ENCODE peak calls at places on chromosomes 4 and X, in four cellular contexts. F is fibroblast of lung, S is PC-3, A is NT2/D1. K is an unnamed sample.

GRCh38 chr4:41160010-41160789 is 54.1 kb downstream of the APBB2 start:
- DNase-seq in F (peak), S (peak), A (no peak), K (peak)

GRCh38 chr4:151675366-151676060 is 85.3 kb downstream of the GATB start:
- DNase-seq in F (no peak), S (no peak), A (no peak), K (peak)

GRCh38 chr4:102535398-102536082 is 34.4 kb downstream of the NFKB1 start:
- DNase-seq in F (peak), S (peak), A (no peak), K (peak)

GRCh38 chr4:176875441-176875930 is 82.8 kb upstream of the VEGFC start:
- DNase-seq in F (no peak), S (no peak), A (no peak), K (no peak)

GRCh38 chrX:16712116-16712824 is at the start of gene CTPS2:
- DNase-seq in F (peak), S (peak), A (no peak), K (peak)

GRCh38 chr4:1717129-1718094 is 3.7 kb downstream of the TMEM129 start:
- DNase-seq in F (no peak), S (no peak), A (no peak), K (no peak)

GRCh38 chr4:33878710-33879109 is 2365.6 kb downstream of the ARAP2 start:
- DNase-seq in F (no peak), S (no peak), A (no peak), K (no peak)

GRCh38 chr4:78829296-78829695 is 53.1 kb downstream of the BMP2K start:
- DNase-seq in F (peak), S (no peak), A (no peak), K (no peak)

GRCh38 chr4:967113-968104 is 6.0 kb downstream of the DGKQ start:
- DNase-seq in F (no peak), S (no peak), A (no peak), K (no peak)

GRCh38 chrX:119647552-119648420 is 41.6 kb upstream of the NKRF start:
- DNase-seq in F (no peak), S (no peak), A (no peak), K (no peak)

GRCh38 chr4:3366893-3367775 is 74.3 kb downstream of the RGS12 start:
- DNase-seq in F (no peak), S (no peak), A (no peak), K (no peak)

GRCh38 chr4:41204400-41204978 is 9.9 kb downstream of the APBB2 start:
- DNase-seq in F (peak), S (peak), A (no peak), K (peak)

GRCh38 chr4:10584042-10584441 is 100.5 kb downstream of the CLNK start:
- DNase-seq in F (peak), S (peak), A (no peak), K (peak)

GRCh38 chrX:3717742-3718420 is 4.4 kb upstream of the PRKX start:
- DNase-seq in F (peak), S (peak), A (no peak), K (peak)

GRCh38 chr4:168540086-168540864 is 43.4 kb downstream of the PALLD start:
- DNase-seq in F (no peak), S (no peak), A (no peak), K (no peak)

GRCh38 chr4:2800691-2801596 is 8.1 kb downstream of the SH3BP2 start:
- DNase-seq in F (peak), S (no peak), A (no peak), K (no peak)

GRCh38 chr4:72119946-72120345 is 88.1 kb downstream of the NPFFR2 start:
- DNase-seq in F (no peak), S (peak), A (peak), K (no peak)

GRCh38 chr4:177566691-177567090 is 124.5 kb upstream of the AGA start:
- DNase-seq in F (no peak), S (peak), A (no peak), K (no peak)

GRCh38 chrX:104280609-104281008 is 25.9 kb upstream of the ESX1 start:
- DNase-seq in F (no peak), S (no peak), A (no peak), K (no peak)

GRCh38 chr4:98092833-98093439 is 50.3 kb downstream of the STPG2 start:
- DNase-seq in F (peak), S (peak), A (no peak), K (no peak)

GRCh38 chr4:121070274-121070673 is 2.1 kb downstream of the NDNF start:
- DNase-seq in F (no peak), S (no peak), A (no peak), K (no peak)

GRCh38 chr4:158462611-158463010 is 59.1 kb upstream of the RXFP1 start:
- DNase-seq in F (no peak), S (peak), A (no peak), K (peak)

GRCh38 chr4:763922-764321 is 58.3 kb downstream of the PCGF3 start:
- DNase-seq in F (no peak), S (no peak), A (no peak), K (no peak)

GRCh38 chrX:136767104-136767941 is 13.4 kb downstream of the ARHGEF6 start:
- DNase-seq in F (peak), S (peak), A (peak), K (peak)
- H3K9ac ChIP-seq in F (peak), S (peak), A (peak), K (no peak)

DNA sequence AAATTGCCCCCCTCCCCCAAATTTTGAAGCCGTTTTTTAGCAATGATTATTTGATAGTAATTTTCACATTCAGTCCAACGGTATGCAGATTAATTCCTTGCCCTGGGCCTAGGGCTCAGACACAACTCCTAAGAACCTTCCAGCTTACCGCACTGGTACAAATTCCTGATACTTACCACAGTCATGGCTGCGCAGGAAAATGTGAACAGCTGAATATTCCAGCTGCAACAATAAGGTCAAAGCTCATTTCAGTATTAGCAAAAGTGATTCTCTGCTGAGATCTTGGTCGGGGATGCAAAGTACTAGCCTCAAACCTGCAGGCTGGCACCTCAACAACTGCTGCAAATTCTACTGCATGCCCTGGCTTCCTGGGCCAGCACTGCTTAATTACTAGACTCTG is 3.0 kb downstream of the ATP11C start:
- DNase-seq in F (no peak), S (no peak), A (no peak), K (no peak)
- H3K4me3 ChIP-seq in F (no peak), S (peak), A (no peak), K (no peak)

DNA sequence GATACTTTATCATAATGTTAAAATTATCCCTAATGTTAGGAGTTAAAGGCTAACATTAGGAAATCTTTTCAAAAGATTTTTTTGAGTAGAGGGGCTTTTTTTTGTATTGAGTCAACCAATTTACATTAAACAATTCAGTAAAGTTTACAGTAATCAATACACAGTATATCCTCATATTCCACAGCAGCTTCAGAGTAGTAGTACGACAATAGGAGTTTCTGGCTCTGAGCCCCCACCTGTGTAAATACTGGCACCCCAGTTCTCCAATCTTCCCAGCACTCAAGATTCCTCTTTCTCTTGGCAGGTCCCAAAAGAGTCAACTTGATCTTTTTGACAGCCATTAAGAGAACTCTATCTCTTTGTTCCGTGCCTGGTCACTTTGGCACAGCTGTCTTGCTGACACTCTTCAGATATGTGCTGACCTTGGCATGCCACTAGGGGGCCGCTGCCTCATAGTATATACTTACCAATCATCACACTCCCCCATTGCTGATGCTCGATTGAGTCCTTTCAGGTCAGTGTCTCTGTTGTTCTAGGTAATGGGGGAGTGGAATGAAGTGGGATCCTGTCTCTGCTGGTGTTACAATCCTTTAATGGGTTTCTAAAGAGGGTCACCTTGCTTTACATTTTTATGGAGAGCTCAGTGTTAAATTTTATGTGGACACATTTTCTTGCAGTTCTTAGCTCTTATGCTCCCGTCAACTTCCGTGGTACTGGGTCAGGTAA is 19.5 kb upstream of the CCNI start:
- DNase-seq in F (peak), S (peak), A (no peak), K (peak)
- H3K9ac ChIP-seq in F (no peak), S (no peak), A (no peak), K (no peak)

GRCh38 chr4:22597471-22597870 is 81.6 kb upstream of the ADGRA3 start:
- DNase-seq in F (no peak), S (no peak), A (no peak), K (no peak)

GRCh38 chr4:22596384-22596783 is 80.5 kb upstream of the ADGRA3 start:
- DNase-seq in F (peak), S (no peak), A (no peak), K (no peak)

GRCh38 chr4:22593933-22594332 is 78.1 kb upstream of the ADGRA3 start:
- DNase-seq in F (no peak), S (no peak), A (no peak), K (no peak)

DNA sequence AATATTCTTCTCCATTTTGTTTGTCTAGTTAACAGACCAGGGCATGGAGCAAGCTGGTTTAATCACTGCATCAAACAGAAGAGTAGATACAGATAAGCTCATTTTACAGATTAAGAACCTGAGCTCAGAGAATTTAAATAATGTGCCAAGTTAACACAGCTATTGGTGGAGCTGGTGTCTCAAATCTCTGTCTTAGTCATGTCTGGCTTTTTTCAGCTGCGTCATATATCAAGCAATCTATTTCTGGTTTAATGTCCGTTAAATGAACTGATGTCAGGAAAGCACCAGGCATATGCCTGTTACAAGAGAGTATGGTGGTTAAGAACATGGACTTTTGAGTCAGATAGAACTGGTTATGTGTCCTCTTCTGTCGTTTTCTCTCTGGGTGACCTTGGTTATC is 79.8 kb upstream of the ADGRA3 start:
- DNase-seq in F (no peak), S (no peak), A (no peak), K (no peak)
- H3K4me3 ChIP-seq in F (no peak), S (no peak), A (no peak), K (no peak)

GRCh38 chrX:130055103-130055502 is 55.2 kb downstream of the ELF4 start:
- DNase-seq in F (peak), S (no peak), A (no peak), K (no peak)
- H3K9ac ChIP-seq in F (no peak), S (no peak), A (peak), K (no peak)

GRCh38 chr4:145732895-145733880 is 53.2 kb downstream of the C4orf51 start:
- DNase-seq in F (peak), S (peak), A (peak), K (peak)

GRCh38 chr4:145731026-145731425 is 51.1 kb downstream of the C4orf51 start:
- DNase-seq in F (peak), S (peak), A (no peak), K (no peak)

GRCh38 chr4:145734051-145734450 is 54.1 kb downstream of the C4orf51 start:
- DNase-seq in F (peak), S (peak), A (no peak), K (no peak)

GRCh38 chr4:145732416-145732815 is 52.5 kb downstream of the C4orf51 start:
- DNase-seq in F (no peak), S (peak), A (no peak), K (no peak)

GRCh38 chr4:145732001-145732400 is 52.1 kb downstream of the C4orf51 start:
- DNase-seq in F (no peak), S (no peak), A (no peak), K (no peak)
- H3K4me3 ChIP-seq in F (no peak), S (peak), A (peak), K (no peak)

DNA sequence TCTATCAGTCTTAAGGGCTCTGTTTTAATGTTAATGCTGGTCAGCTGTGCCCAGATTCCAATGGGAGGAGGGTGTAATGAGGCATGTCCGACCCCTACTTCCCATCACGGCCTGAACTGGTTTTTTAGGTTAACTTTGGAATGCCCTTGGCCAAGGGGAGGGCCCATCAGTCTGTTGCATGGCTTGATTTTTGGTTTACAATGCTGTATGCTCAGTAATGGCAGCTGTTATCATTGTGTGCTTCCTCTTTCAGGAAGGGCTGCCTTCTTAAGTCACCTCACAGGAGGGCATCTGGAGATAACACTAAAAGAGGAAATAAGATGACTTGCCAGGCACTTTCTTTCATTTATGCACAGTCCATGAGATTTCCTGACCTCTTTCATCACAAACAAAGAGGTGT is 36.3 kb downstream of the ATXN3L start:
- DNase-seq in F (no peak), S (no peak), A (peak), K (no peak)
- H3K9ac ChIP-seq in F (no peak), S (no peak), A (no peak), K (peak)